ENCODE peak calls at places on chromosomes 13 and 19, in four cellular contexts. C, K, G and B are unnamed samples.

GRCh38 chr19:48258350-48258749 is 2.6 kb upstream of the CARD8 start:
- DNase-seq in K (no peak), G (peak), C (no peak), B (no peak)

GRCh38 chr13:54965881-54966280 is 1937.3 kb downstream of the OLFM4 start:
- DNase-seq in G (peak), K (no peak), C (no peak), B (no peak)

GRCh38 chr13:57787058-57787791 is 155.7 kb downstream of the PCDH17 start:
- DNase-seq in K (no peak), G (no peak), C (no peak), B (peak)

GRCh38 chr19:49356382-49356781 is 5.8 kb downstream of the TEAD2 start:
- DNase-seq in K (no peak), G (no peak), C (no peak), B (no peak)

GRCh38 chr13:31433201-31433600 is 233.4 kb downstream of the B3GLCT start:
- DNase-seq in K (no peak), G (no peak), C (no peak), B (no peak)

GRCh38 chr19:13408889-13409518 is 97.3 kb downstream of the CACNA1A start:
- DNase-seq in K (no peak), G (no peak), C (no peak), B (no peak)

GRCh38 chr19:2302319-2303208 is 5.4 kb downstream of the LINGO3 start:
- DNase-seq in G (peak), K (no peak), C (no peak), B (no peak)

GRCh38 chr13:97125810-97126738 is 96.1 kb upstream of the MBNL2 start:
- DNase-seq in K (peak), C (no peak), G (peak), B (no peak)

GRCh38 chr19:12731337-12731736 is 3.1 kb downstream of the TRIR start:
- DNase-seq in G (no peak), K (no peak), C (no peak), B (no peak)

GRCh38 chr13:105452895-105453294 is 1082.6 kb downstream of the EFNB2 start:
- DNase-seq in G (no peak), K (no peak), C (no peak), B (no peak)

GRCh38 chr19:982567-983170 is 1.5 kb upstream of the WDR18 start:
- DNase-seq in K (peak), G (peak), C (peak), B (peak)

GRCh38 chr13:33307820-33308219 is 22.3 kb upstream of the STARD13 start:
- DNase-seq in K (no peak), C (no peak), G (no peak), B (no peak)

GRCh38 chr13:93388701-93389100 is 162.1 kb downstream of the GPC6 start:
- DNase-seq in K (no peak), C (no peak), G (peak), B (no peak)